ENCODE peak calls at places on chromosome 11, in four cellular contexts. Q, R, M and V are unnamed samples.

GRCh38 chr11:72890881-72891280 is 76.7 kb downstream of the ATG16L2 start:
- DNase-seq in Q (no peak), R (no peak), M (no peak), V (no peak)

GRCh38 chr11:123217897-123218296 is 22.8 kb upstream of the CLMP start:
- DNase-seq in Q (no peak), R (peak), M (no peak), V (no peak)

GRCh38 chr11:114008331-114008730 is 33.4 kb downstream of the HTR3A start:
- DNase-seq in Q (no peak), R (no peak), M (no peak), V (no peak)

GRCh38 chr11:75826463-75827220 is 11.6 kb downstream of the UVRAG start:
- DNase-seq in Q (no peak), R (no peak), M (no peak), V (no peak)

GRCh38 chr11:17924713-17925112 is 88.1 kb downstream of the SERGEF start:
- DNase-seq in Q (no peak), R (no peak), M (no peak), V (no peak)

GRCh38 chr11:2093575-2094353 is 45.4 kb downstream of the IGF2 start:
- DNase-seq in Q (no peak), R (no peak), M (no peak), V (no peak)

GRCh38 chr11:11577932-11578331 is 43.9 kb downstream of the GALNT18 start:
- DNase-seq in Q (no peak), R (no peak), M (no peak), V (no peak)

GRCh38 chr11:68632802-68633201 is 51.5 kb upstream of the GAL start:
- DNase-seq in Q (peak), R (peak), M (peak), V (peak)

GRCh38 chr11:60750911-60751310 is 5.8 kb upstream of the MS4A15 start:
- DNase-seq in Q (no peak), R (no peak), M (no peak), V (no peak)

GRCh38 chr11:111635706-111636045 is 33.4 kb downstream of the SIK2 start:
- DNase-seq in Q (no peak), R (no peak), M (peak), V (no peak)

GRCh38 chr11:110856993-110857812 is 145.0 kb upstream of the ARHGAP20 start:
- DNase-seq in Q (no peak), R (no peak), M (no peak), V (no peak)

GRCh38 chr11:123494195-123495050 is 64.4 kb downstream of the GRAMD1B start:
- DNase-seq in Q (no peak), R (no peak), M (no peak), V (no peak)

GRCh38 chr11:23079382-23079813 is 219.1 kb upstream of the CCDC179 start:
- DNase-seq in Q (no peak), R (no peak), M (no peak), V (no peak)

GRCh38 chr11:111639226-111639925 is 37.1 kb downstream of the SIK2 start:
- DNase-seq in Q (no peak), R (no peak), M (no peak), V (no peak)

GRCh38 chr11:70243912-70244652 is 26.4 kb upstream of the PPFIA1 start:
- DNase-seq in Q (no peak), R (no peak), M (no peak), V (no peak)

GRCh38 chr11:69797737-69798528 is 21.3 kb downstream of the FGF3 start:
- DNase-seq in Q (no peak), R (no peak), M (no peak), V (no peak)

GRCh38 chr11:78208257-78209165 is 19.8 kb downstream of the USP35 start:
- DNase-seq in Q (no peak), R (no peak), M (no peak), V (peak)

GRCh38 chr11:100624346-100624745 is 62.7 kb upstream of the ARHGAP42 start:
- DNase-seq in Q (no peak), R (peak), M (no peak), V (no peak)

GRCh38 chr11:119765628-119766027 is 36.6 kb upstream of the NECTIN1 start:
- DNase-seq in Q (no peak), R (no peak), M (no peak), V (no peak)

GRCh38 chr11:11467278-11467677 is 114.2 kb upstream of the CSNK2A3 start:
- DNase-seq in Q (no peak), R (no peak), M (no peak), V (no peak)

GRCh38 chr11:105903113-105903512 is 118.9 kb downstream of the MSANTD4 start:
- DNase-seq in Q (no peak), R (no peak), M (no peak), V (no peak)

GRCh38 chr11:110490886-110491285 is 61.1 kb downstream of the FDX1 start:
- DNase-seq in Q (no peak), R (peak), M (no peak), V (no peak)

GRCh38 chr11:118652681-118653181 is 26.7 kb downstream of the TREH start:
- DNase-seq in Q (peak), R (no peak), M (no peak), V (no peak)

GRCh38 chr11:96260526-96260925 is 82.5 kb downstream of the MAML2 start:
- DNase-seq in Q (no peak), R (no peak), M (no peak), V (no peak)

GRCh38 chr11:77303328-77303727 is 1.8 kb upstream of the GDPD4 start:
- DNase-seq in Q (no peak), R (no peak), M (no peak), V (no peak)

GRCh38 chr11:34775417-34775888 is 140.7 kb downstream of the APIP start:
- DNase-seq in Q (no peak), R (no peak), M (no peak), V (peak)

GRCh38 chr11:707817-708420 is 1.9 kb downstream of the EPS8L2 start:
- DNase-seq in Q (no peak), R (no peak), M (no peak), V (peak)

GRCh38 chr11:96279421-96280290 is 63.3 kb downstream of the MAML2 start:
- DNase-seq in Q (no peak), R (no peak), M (no peak), V (no peak)

GRCh38 chr11:65498042-65498726 is 661 bp upstream of the MALAT1 start:
- DNase-seq in Q (peak), R (no peak), M (peak), V (no peak)

GRCh38 chr11:19571906-19572305 is 140.7 kb upstream of the NAV2 start:
- DNase-seq in Q (no peak), R (no peak), M (no peak), V (no peak)

GRCh38 chr11:59680287-59681154 is 11.7 kb upstream of the PATL1 start:
- DNase-seq in Q (peak), R (peak), M (peak), V (peak)

GRCh38 chr11:129278586-129279319 is 86.6 kb upstream of the ARHGAP32 start:
- DNase-seq in Q (no peak), R (no peak), M (no peak), V (no peak)

GRCh38 chr11:47412152-47412746 is 3.9 kb downstream of the SLC39A13 start:
- DNase-seq in Q (peak), R (no peak), M (no peak), V (no peak)